ENCODE peak calls at places on chromosomes 2 and 18, in seven cellular contexts. X is endodermal cell; B is HCT116; L is left ventricle myocardium inferior; S is right cardiac atrium; I is CD4-positive, CD25-positive, alpha-beta regulatory T cell; C is body of pancreas. E is an unnamed sample.

GRCh38 chr2:5176764-5177163 is 515.4 kb upstream of the SOX11 start:
- DNase-seq in B (no peak), I (no peak), X (no peak), S (no peak), L (no peak), C (no peak), E (no peak)

GRCh38 chr2:217753460-217754200 is 249.2 kb downstream of the TNS1 start:
- DNase-seq in L (no peak), S (no peak), B (no peak), C (no peak), I (no peak), X (peak), E (peak)

GRCh38 chr2:139122711-139123158 is 342.5 kb upstream of the NXPH2 start:
- DNase-seq in L (no peak), S (no peak), I (no peak), X (no peak), C (no peak), B (peak), E (no peak)

GRCh38 chr2:95738301-95738700 is 146.5 kb downstream of the TRIM43 start:
- DNase-seq in B (no peak), I (no peak), X (no peak), C (no peak), L (no peak), S (no peak), E (no peak)

GRCh38 chr2:179272406-179273192 is 8.0 kb upstream of the SESTD1 start:
- DNase-seq in I (no peak), B (no peak), C (no peak), X (no peak), S (no peak), L (no peak), E (peak)

GRCh38 chr2:104840916-104841315 is 13.0 kb upstream of the POU3F3 start:
- DNase-seq in L (no peak), C (no peak), I (no peak), S (no peak), X (no peak), B (no peak), E (no peak)

GRCh38 chr2:20120569-20121416 is 69.4 kb upstream of the LAPTM4A start:
- DNase-seq in L (no peak), B (no peak), S (no peak), C (no peak), X (no peak), I (no peak), E (no peak)

GRCh38 chr18:32815881-32816280 is 43.1 kb upstream of the KLHL14 start:
- DNase-seq in L (no peak), S (no peak), X (no peak), C (no peak), B (no peak), I (no peak), E (no peak)

GRCh38 chr18:48031641-48032040 is 101.2 kb upstream of the SMAD2 start:
- DNase-seq in X (peak), I (no peak), B (no peak), L (no peak), C (no peak), S (no peak), E (no peak)

GRCh38 chr2:180322781-180323180 is 315.7 kb upstream of the CWC22 start:
- DNase-seq in I (no peak), B (no peak), C (no peak), X (no peak), S (no peak), L (no peak), E (peak)

GRCh38 chr2:121579326-121579725 is 48.6 kb downstream of the RNU4ATAC start:
- DNase-seq in C (no peak), B (no peak), S (no peak), L (no peak), I (no peak), X (no peak), E (no peak)

GRCh38 chr2:72576861-72577260 is 249.0 kb downstream of the EXOC6B start:
- DNase-seq in L (no peak), B (no peak), I (no peak), S (no peak), C (no peak), X (no peak), E (no peak)

GRCh38 chr2:234593636-234594035 is 96.8 kb upstream of the ARL4C start:
- DNase-seq in B (no peak), S (no peak), L (no peak), C (no peak), I (no peak), X (no peak), E (no peak)

GRCh38 chr2:120429586-120430500 is 83.9 kb downstream of the INHBB start:
- DNase-seq in I (no peak), L (no peak), S (no peak), X (peak), B (no peak), C (no peak), E (no peak)

GRCh38 chr2:8433390-8433789 is 248.5 kb upstream of the ID2 start:
- DNase-seq in B (no peak), I (no peak), L (no peak), S (no peak), C (no peak), X (peak), E (no peak)

GRCh38 chr2:8435608-8436007 is 246.2 kb upstream of the ID2 start:
- DNase-seq in C (no peak), S (no peak), X (no peak), B (no peak), L (no peak), I (no peak), E (no peak)

GRCh38 chr2:8432712-8433336 is 249.0 kb upstream of the ID2 start:
- DNase-seq in I (peak), X (no peak), C (no peak), B (no peak), L (no peak), S (no peak), E (no peak)

GRCh38 chr2:8430628-8431027 is 251.2 kb upstream of the ID2 start:
- DNase-seq in S (no peak), X (peak), C (no peak), L (no peak), B (no peak), I (no peak), E (no peak)

GRCh38 chr2:8431446-8432125 is 250.3 kb upstream of the ID2 start:
- DNase-seq in B (no peak), L (no peak), C (no peak), X (no peak), S (no peak), I (no peak), E (peak)
- H3K4me3 ChIP-seq in B (no peak), L (no peak), C (no peak), X (no peak), S (no peak), I (no peak), E (no peak)

GRCh38 chr18:28834889-28835288 is 658.0 kb upstream of the CDH2 start:
- DNase-seq in B (no peak), C (no peak), S (no peak), X (no peak), L (no peak), I (no peak), E (peak)
- H3K27ac ChIP-seq in B (no peak), C (no peak), S (no peak), X (no peak), L (no peak), I (no peak), E (no peak)

GRCh38 chr2:172079838-172080640 is 5.3 kb upstream of the DLX1 start:
- DNase-seq in X (no peak), C (no peak), S (no peak), L (no peak), I (no peak), B (no peak), E (no peak)

GRCh38 chr2:172082105-172082943 is 3.0 kb upstream of the DLX1 start:
- DNase-seq in B (no peak), S (no peak), I (no peak), C (no peak), X (peak), L (no peak), E (no peak)

GRCh38 chr2:172080641-172081230 is 4.6 kb upstream of the DLX1 start:
- DNase-seq in C (no peak), X (no peak), I (peak), S (no peak), L (no peak), B (no peak), E (no peak)

GRCh38 chr2:172082944-172083718 is 2.2 kb upstream of the DLX1 start:
- DNase-seq in B (no peak), X (peak), I (no peak), C (no peak), S (no peak), L (no peak), E (no peak)

GRCh38 chr2:172081248-172082022 is 3.9 kb upstream of the DLX1 start:
- DNase-seq in L (no peak), I (peak), C (no peak), S (no peak), B (no peak), X (peak), E (no peak)
- H3K4me3 ChIP-seq in L (no peak), I (no peak), C (no peak), S (no peak), B (no peak), X (no peak), E (no peak)

DNA sequence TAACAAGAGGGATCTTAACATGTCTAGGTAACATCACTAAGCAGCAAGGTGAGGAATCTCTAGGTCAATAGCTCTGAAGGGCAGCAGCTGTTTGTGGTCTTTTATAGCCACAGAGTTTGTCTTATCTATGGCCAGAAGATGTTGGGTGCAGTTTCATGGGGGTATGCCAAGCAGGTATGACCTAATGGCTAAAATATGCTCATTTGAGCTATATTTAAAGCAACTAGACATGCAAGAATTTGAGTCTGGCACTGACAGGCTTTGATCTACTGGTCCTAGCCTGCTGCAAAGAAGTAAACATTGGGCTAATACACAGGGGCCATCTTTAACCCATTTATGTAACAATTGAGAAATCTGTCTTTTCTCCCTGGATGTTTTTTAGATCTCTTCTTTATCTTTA is 13.9 kb upstream of the UGP2 start:
- DNase-seq in X (peak), I (no peak), B (peak), C (no peak), L (no peak), S (no peak), E (no peak)
- H3K27ac ChIP-seq in X (no peak), I (no peak), B (no peak), C (no peak), L (no peak), S (no peak), E (peak)

GRCh38 chr2:38960609-38961320 is 71.1 kb downstream of the ARHGEF33 start:
- DNase-seq in C (no peak), I (no peak), S (no peak), X (no peak), L (no peak), B (no peak), E (no peak)

GRCh38 chr2:38966006-38966405 is 76.3 kb downstream of the ARHGEF33 start:
- DNase-seq in X (no peak), I (no peak), S (no peak), B (no peak), L (no peak), C (no peak), E (no peak)

GRCh38 chr2:38959464-38959863 is 69.8 kb downstream of the ARHGEF33 start:
- DNase-seq in I (no peak), L (peak), B (no peak), S (no peak), X (no peak), C (no peak), E (no peak)

GRCh38 chr2:38957972-38958371 is 68.3 kb downstream of the ARHGEF33 start:
- DNase-seq in C (no peak), S (no peak), B (no peak), I (no peak), L (no peak), X (no peak), E (no peak)

DNA sequence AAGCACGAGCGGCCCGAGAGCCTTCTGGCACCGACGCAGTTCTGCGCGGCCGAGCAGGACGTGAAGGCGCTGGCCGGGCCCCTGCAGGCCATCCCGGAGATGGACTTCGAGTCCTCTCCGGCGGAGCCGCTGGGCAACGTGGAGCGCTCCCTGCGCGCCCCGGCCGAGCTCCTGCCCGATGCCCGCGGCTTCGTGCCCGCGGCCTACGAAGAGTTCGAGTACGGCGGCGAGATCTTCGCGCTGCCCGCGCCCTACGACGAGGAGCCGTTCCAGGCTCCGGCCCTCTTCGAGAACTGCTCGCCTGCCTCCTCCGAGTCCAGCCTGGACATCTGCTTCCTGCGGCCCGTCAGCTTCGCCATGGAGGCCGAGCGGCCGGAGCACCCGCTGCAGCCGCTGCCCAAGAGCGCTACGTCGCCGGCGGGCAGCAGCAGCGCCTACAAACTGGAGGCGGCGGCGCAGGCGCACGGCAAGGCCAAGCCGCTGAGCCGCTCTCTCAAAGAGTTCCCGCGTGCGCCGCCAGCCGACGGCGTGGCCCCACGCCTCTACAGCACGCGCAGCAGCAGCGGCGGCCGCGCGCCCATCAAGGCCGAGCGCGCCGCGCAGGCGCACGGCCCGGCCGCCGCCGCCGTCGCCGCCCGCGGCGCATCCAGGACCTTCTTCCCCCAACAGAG is 70.4 kb downstream of the ARHGEF33 start:
- DNase-seq in B (no peak), C (peak), L (peak), I (peak), X (peak), S (peak), E (peak)
- H3K4me3 ChIP-seq in B (no peak), C (peak), L (peak), I (no peak), X (no peak), S (peak), E (no peak)

GRCh38 chr2:40341198-40341597 is 110.7 kb downstream of the SLC8A1 start:
- DNase-seq in X (no peak), I (no peak), L (no peak), C (no peak), S (no peak), B (no peak), E (no peak)

GRCh38 chr2:40348038-40348437 is 103.9 kb downstream of the SLC8A1 start:
- DNase-seq in L (no peak), B (no peak), I (no peak), C (no peak), S (no peak), X (no peak), E (no peak)

GRCh38 chr2:40343904-40344303 is 108.0 kb downstream of the SLC8A1 start:
- DNase-seq in S (no peak), X (no peak), I (no peak), B (no peak), C (no peak), L (no peak), E (no peak)

GRCh38 chr2:40346535-40347354 is 105.1 kb downstream of the SLC8A1 start:
- DNase-seq in I (no peak), L (no peak), S (peak), B (no peak), C (no peak), X (no peak), E (peak)

GRCh38 chr2:40344364-40344763 is 107.5 kb downstream of the SLC8A1 start:
- DNase-seq in I (no peak), S (no peak), C (no peak), X (no peak), B (no peak), L (no peak), E (no peak)
- H3K27ac ChIP-seq in I (no peak), S (no peak), C (no peak), X (no peak), B (no peak), L (peak), E (peak)

GRCh38 chr2:3913252-3913651 is 209.9 kb downstream of the DCDC2C start:
- DNase-seq in L (no peak), C (no peak), X (no peak), S (peak), B (no peak), I (no peak), E (no peak)

GRCh38 chr2:3914243-3914642 is 210.9 kb downstream of the DCDC2C start:
- DNase-seq in L (no peak), B (no peak), I (no peak), C (no peak), X (no peak), S (no peak), E (peak)

GRCh38 chr2:3911891-3912455 is 208.6 kb downstream of the DCDC2C start:
- DNase-seq in C (no peak), X (no peak), B (no peak), L (no peak), I (no peak), S (no peak), E (no peak)
- H3K4me3 ChIP-seq in C (no peak), X (no peak), B (no peak), L (no peak), I (no peak), S (no peak), E (no peak)

GRCh38 chr2:176473177-176473576 is 203.9 kb downstream of the MTX2 start:
- DNase-seq in X (no peak), I (no peak), S (no peak), L (no peak), C (peak), B (no peak), E (peak)
- H3K27ac ChIP-seq in X (no peak), I (no peak), S (no peak), L (peak), C (no peak), B (no peak), E (no peak)

DNA sequence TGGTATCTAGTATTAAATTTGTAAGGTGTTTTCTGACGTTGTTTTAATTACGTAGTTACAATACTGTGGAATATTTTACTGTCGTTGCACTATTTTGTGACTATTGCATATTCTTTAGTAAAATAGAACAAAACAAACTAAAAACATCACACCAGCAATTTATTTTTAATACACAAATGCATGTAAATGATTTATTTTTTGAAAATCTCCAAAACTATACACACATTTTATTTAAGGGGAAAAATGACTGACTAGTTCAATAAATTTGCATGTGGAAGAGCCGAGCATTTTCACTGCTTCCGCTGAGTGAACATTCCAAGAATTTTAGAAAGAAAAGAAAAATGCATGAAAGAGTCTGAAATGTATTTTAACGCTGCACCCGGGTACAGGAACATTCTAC is 257.6 kb downstream of the MEIS1 start:
- DNase-seq in S (no peak), L (no peak), X (no peak), B (no peak), C (no peak), I (no peak), E (no peak)
- H3K4me3 ChIP-seq in S (no peak), L (no peak), X (no peak), B (no peak), C (no peak), I (no peak), E (no peak)

DNA sequence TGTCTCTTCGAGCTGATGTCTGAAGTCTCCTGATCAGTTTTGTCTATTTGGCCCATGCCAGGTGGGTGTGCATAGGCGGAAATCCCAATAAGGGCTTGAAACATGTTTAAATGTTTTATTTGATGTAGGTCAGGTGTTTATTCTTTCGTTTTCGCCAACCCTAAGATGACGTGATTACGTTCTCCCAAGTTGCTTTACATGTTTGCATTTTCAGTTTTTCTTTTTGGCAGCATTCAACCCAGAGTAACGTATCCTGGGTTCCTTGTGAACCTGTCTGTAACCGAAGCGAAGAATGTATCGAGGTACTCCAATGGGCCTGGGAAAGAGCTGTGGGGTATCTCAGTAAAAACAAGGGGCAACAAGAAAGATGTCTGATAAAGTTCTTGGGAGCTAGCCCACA is 3.1 kb downstream of the ALPK2 start:
- DNase-seq in C (no peak), X (no peak), S (no peak), I (no peak), L (no peak), B (no peak), E (no peak)
- H3K27ac ChIP-seq in C (no peak), X (no peak), S (peak), I (no peak), L (peak), B (no peak), E (peak)

E was measured in cardiac muscle cell.